ENCODE peak calls at places on chromosomes 16 and 17, in six cellular contexts. R is SK-N-SH; E is CD4-positive, alpha-beta T cell; T is heart left ventricle; G is cardiac muscle cell; W is fibroblast of lung. V is an unnamed sample.

GRCh38 chr17:81553018-81553615 is 964 bp upstream of the FAAP100 start:
- DNase-seq in W (peak), T (peak), E (peak), G (peak), R (peak), V (peak)

GRCh38 chr17:73030501-73030911 is 62.0 kb downstream of the SLC39A11 start:
- DNase-seq in R (no peak), W (peak), T (no peak), G (no peak), E (no peak), V (no peak)

GRCh38 chr17:16428098-16428882 is 12.9 kb downstream of the TRPV2 start:
- DNase-seq in R (peak), T (peak), W (no peak), G (peak), E (no peak), V (peak)

GRCh38 chr17:64038331-64039105 is 18.1 kb upstream of the ICAM2 start:
- DNase-seq in R (no peak), E (no peak), W (no peak), G (no peak), T (no peak), V (no peak)

GRCh38 chr16:68756250-68757051 is 19.4 kb downstream of the CDH1 start:
- DNase-seq in W (peak), T (no peak), E (no peak), G (no peak), R (no peak), V (no peak)

GRCh38 chr16:68892898-68893297 is 49.6 kb downstream of the TANGO6 start:
- DNase-seq in W (no peak), G (no peak), E (no peak), R (no peak), T (no peak), V (no peak)

GRCh38 chr17:78815696-78816095 is 24.9 kb downstream of the USP36 start:
- DNase-seq in W (no peak), G (no peak), E (no peak), R (no peak), T (no peak), V (no peak)

GRCh38 chr16:70422543-70422942 is 16.4 kb downstream of the ST3GAL2 start:
- DNase-seq in T (no peak), W (no peak), R (no peak), E (no peak), G (no peak), V (no peak)

GRCh38 chr17:79830763-79831366 is 8.4 kb downstream of the CBX4 start:
- DNase-seq in T (no peak), G (peak), R (no peak), E (no peak), W (no peak), V (no peak)

GRCh38 chr16:28877642-28877975 is 679 bp upstream of the ATP2A1 start:
- DNase-seq in T (no peak), G (no peak), E (no peak), R (no peak), W (no peak), V (no peak)

DNA sequence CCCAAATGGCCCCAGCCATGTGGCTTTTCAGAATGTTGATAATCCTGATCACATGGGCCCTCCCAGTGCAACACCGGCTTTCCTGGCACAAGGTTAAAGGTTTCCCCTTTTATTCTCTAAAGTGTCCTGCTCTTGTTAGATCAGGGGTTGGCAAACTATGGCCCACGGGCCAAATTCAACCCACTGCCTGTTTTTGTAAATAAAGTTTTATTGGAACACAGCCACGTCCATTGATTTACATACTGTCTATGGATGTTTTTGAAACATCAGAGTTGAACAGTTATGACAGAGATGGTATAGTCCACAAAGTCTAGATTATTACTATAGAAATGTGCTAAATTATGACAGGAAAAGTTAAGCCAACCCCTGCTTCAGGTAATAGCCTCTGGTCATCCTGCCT is 157.3 kb downstream of the ZFHX3 start:
- DNase-seq in W (no peak), R (no peak), T (no peak), E (no peak), G (no peak), V (no peak)
- H3K27ac ChIP-seq in W (no peak), R (no peak), T (no peak), E (no peak), G (no peak), V (no peak)

GRCh38 chr17:47188799-47189731 is at the start of gene CDC27:
- DNase-seq in G (peak), T (peak), R (peak), W (peak), E (peak), V (peak)

GRCh38 chr17:47192549-47192948 is 3.5 kb upstream of the CDC27 start:
- DNase-seq in T (no peak), R (no peak), E (no peak), G (no peak), W (peak), V (no peak)

GRCh38 chr17:47190770-47191169 is 1.7 kb upstream of the CDC27 start:
- DNase-seq in E (no peak), W (no peak), T (no peak), R (no peak), G (no peak), V (no peak)

GRCh38 chr17:47188266-47188665 is 829 bp downstream of the CDC27 start:
- DNase-seq in T (no peak), R (peak), E (no peak), W (peak), G (no peak), V (peak)

GRCh38 chr17:47189732-47190621 is 882 bp upstream of the CDC27 start:
- DNase-seq in W (no peak), E (no peak), G (no peak), T (no peak), R (no peak), V (no peak)
- H3K27ac ChIP-seq in W (peak), E (no peak), G (peak), T (peak), R (peak), V (peak)

DNA sequence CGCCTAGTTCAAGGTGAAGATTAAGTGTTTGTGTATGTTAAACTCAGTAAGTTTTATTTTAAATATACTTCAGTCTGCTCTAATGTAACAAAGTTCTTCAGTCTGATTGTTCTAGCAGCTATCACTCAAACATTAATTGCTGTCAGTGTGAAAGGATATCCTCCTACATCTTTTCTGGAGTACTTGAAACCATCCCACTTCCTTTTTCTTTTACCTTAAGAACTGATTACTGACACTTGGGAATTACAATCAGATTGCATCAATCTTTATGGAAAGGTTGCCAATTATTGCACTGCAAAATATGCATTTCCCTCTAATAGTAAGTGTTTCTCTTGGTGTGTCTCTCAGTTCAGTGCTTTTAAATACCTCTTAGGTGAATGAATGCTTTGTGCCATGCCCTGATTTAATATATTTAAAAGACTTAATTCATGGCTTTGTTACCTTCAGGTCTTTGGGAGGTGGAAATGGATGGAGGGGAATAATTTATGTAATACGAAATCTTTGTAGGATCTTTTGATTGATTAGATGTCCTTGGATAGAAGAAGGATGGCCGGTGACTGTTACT is 16.6 kb downstream of the MRTFB start:
- DNase-seq in T (no peak), G (no peak), E (no peak), W (no peak), R (no peak), V (no peak)
- H3K27ac ChIP-seq in T (no peak), G (no peak), E (no peak), W (no peak), R (no peak), V (no peak)

GRCh38 chr16:72859581-72859980 is 188.3 kb downstream of the ZFHX3 start:
- DNase-seq in G (no peak), W (no peak), R (no peak), E (no peak), T (no peak), V (no peak)
- H3K27ac ChIP-seq in G (peak), W (peak), R (no peak), E (no peak), T (peak), V (no peak)

GRCh38 chr16:57371494-57372371 is 557 bp upstream of the CX3CL1 start:
- DNase-seq in R (no peak), E (no peak), G (no peak), T (no peak), W (no peak), V (no peak)
- H3K27ac ChIP-seq in R (peak), E (no peak), G (no peak), T (peak), W (no peak), V (no peak)

DNA sequence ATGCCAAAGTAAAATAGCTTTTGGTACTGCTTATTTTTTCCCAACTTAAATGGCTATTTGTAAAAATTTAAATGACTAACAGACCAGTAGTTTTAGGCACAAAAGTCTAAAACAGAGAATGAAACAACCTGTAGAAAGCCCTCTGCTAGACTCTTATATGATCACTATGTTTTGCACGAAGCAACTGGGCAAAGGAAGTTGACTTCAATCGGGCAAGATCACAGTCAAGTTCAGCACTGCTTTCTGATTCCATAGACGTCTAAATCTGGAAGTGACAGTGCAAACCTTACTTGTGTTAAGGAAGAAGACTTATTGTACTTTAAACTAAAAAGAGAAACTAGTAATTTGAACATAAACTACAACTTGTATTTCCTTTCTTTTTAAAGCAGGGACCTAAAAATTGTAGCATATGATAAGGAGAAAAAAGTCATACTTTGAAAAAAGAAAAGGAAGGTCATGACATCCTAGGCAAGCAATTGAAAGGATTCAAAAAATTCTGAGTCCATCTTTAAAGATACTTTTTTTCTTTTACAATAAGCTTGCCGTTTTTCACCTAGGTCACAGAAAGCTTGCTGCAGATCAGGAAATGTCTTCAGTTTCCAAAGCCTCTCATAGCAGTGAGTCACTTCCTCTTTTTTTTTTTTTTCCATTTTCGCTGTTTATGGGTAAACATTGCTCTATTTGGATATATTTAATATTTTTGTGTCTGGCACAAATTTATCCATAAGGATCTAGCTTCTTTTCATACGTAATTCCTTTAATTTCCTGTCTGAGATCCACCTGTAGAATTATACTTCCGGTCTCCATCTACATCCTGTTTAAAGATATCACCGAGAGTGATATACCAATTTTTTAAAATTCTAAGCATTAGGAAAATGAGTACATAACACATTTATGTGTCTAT is 134.8 kb downstream of the SKAP1 start:
- DNase-seq in E (no peak), T (no peak), R (no peak), W (no peak), G (no peak), V (no peak)
- H3K27ac ChIP-seq in E (peak), T (no peak), R (no peak), W (no peak), G (no peak), V (no peak)

GRCh38 chr17:77456951-77457548 is 316.3 kb downstream of the SEC14L1 start:
- DNase-seq in T (peak), G (no peak), R (no peak), E (no peak), W (no peak), V (no peak)

GRCh38 chr17:77455111-77455877 is 314.5 kb downstream of the SEC14L1 start:
- DNase-seq in T (peak), W (peak), E (no peak), R (no peak), G (no peak), V (no peak)

GRCh38 chr17:77454560-77455095 is 313.9 kb downstream of the SEC14L1 start:
- DNase-seq in T (peak), G (no peak), R (no peak), E (no peak), W (no peak), V (peak)

GRCh38 chr17:77456271-77456950 is 315.6 kb downstream of the SEC14L1 start:
- DNase-seq in E (no peak), T (peak), G (no peak), R (no peak), W (no peak), V (no peak)

GRCh38 chr17:77455878-77456234 is 315.1 kb downstream of the SEC14L1 start:
- DNase-seq in W (no peak), R (no peak), E (no peak), T (peak), G (no peak), V (no peak)
- H3K27ac ChIP-seq in W (peak), R (no peak), E (peak), T (no peak), G (peak), V (peak)

DNA sequence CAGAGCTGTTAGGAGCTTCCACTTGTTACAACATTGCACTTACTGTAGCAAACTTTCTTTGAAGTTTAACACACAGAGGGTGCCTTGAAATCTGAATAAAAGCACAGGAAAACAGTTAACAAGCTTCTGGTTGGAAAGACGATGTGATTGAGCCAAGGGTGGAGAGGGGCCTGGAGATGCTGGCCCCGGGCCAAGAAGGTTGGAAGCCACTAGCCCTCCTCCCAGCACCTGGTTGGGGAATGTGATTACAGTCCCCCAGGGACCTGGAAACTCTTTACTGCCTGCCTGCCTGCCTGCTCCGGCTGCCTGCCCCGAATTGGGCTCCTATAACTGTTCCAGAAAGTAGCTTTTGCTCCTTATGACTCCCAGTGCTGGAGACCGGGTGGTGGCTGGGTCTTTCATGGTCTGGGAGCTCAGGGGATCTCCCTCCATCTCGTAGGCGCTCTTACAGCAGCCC is 48.0 kb upstream of the ZFHX3 start:
- DNase-seq in E (no peak), W (no peak), R (peak), G (peak), T (peak), V (no peak)
- H3K27ac ChIP-seq in E (no peak), W (no peak), R (no peak), G (no peak), T (peak), V (no peak)

GRCh38 chr16:58331024-58331707 is 36.3 kb upstream of the PRSS54 start:
- DNase-seq in G (peak), E (no peak), T (no peak), R (no peak), W (peak), V (no peak)
- H3K27ac ChIP-seq in G (no peak), E (no peak), T (no peak), R (no peak), W (no peak), V (no peak)

DNA sequence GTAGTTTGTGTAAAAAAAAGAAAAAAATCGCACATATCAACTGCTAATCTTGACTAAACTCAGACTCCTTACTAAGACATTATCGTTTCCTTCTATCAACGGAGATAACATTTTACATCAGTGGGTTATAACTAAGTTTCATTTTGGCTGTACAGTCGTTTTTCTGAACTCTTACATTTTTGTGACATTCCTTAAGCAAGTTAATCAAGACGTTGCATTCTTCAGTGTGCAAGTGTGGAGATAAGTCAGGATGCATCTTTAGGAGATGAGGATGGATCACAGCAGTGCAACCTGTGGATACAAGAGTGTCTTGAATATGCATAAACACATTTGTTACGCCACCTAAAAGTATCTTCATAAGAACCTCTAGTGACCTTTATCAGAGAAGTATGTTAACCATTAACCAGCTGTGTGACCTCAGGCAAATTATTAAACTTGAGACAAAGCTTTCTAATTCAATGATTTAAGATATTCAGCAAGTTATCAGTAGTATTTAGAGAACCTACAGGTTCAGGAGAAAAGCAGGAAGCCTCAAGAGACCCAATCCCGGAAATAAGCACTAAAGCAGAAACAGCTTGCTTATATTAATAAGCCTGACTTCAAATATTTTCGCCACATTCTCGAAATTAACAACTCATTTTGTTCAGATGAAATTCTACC is 9.4 kb downstream of the CMC2 start:
- DNase-seq in G (no peak), W (peak), E (no peak), R (no peak), T (no peak), V (no peak)
- H3K27ac ChIP-seq in G (no peak), W (no peak), E (peak), R (peak), T (peak), V (no peak)

V was measured in DND-41.